ENCODE peak calls at places on chromosomes 6 and 20, in ten cellular contexts. Q, X, S, K, Z, U, G, J, D and E are unnamed samples.

GRCh38 chr20:2602046-2602735 is 50.2 kb upstream of the NOP56 start:
- DNase-seq in Q (peak), X (peak), S (no peak), K (no peak), Z (no peak), U (peak), G (no peak), J (no peak), D (no peak), E (no peak)

GRCh38 chr6:21392177-21392576 is 201.4 kb upstream of the SOX4 start:
- DNase-seq in Q (no peak), X (no peak), S (no peak), K (no peak), Z (no peak), U (no peak), G (no peak), J (no peak), D (no peak), E (no peak)

GRCh38 chr6:40371621-40372020 is 215.5 kb downstream of the LRFN2 start:
- DNase-seq in Q (no peak), X (no peak), S (no peak), K (no peak), Z (no peak), U (no peak), G (no peak), J (no peak), D (no peak), E (no peak)

GRCh38 chr6:132418566-132418965 is 17.3 kb upstream of the MOXD1 start:
- DNase-seq in Q (no peak), X (no peak), S (no peak), K (no peak), Z (no peak), U (no peak), G (no peak), J (no peak), D (no peak), E (no peak)

GRCh38 chr6:44606506-44606905 is 219.0 kb downstream of the CDC5L start:
- DNase-seq in Q (no peak), X (no peak), S (no peak), K (no peak), Z (no peak), U (no peak), G (no peak), J (no peak), D (no peak), E (no peak)

GRCh38 chr20:25309395-25310267 is 61.7 kb downstream of the PYGB start:
- DNase-seq in Q (peak), X (peak), S (no peak), K (peak), Z (no peak), U (peak), G (no peak), J (peak), D (no peak), E (no peak)

GRCh38 chr20:63700199-63701050 is 4.0 kb downstream of the TNFRSF6B start:
- DNase-seq in Q (no peak), X (no peak), S (peak), K (no peak), Z (no peak), U (no peak), G (peak), J (no peak), D (no peak), E (no peak)

GRCh38 chr6:149951626-149952025 is 9.8 kb downstream of the ULBP2 start:
- DNase-seq in Q (no peak), X (no peak), S (no peak), K (no peak), Z (no peak), U (no peak), G (no peak), J (no peak), D (no peak), E (no peak)

GRCh38 chr20:25437153-25437581 is 29.7 kb downstream of the GINS1 start:
- DNase-seq in Q (no peak), X (peak), S (no peak), K (no peak), Z (no peak), U (no peak), G (no peak), J (no peak), D (no peak), E (no peak)

GRCh38 chr20:37376791-37377190 is 30.9 kb downstream of the SRC start:
- DNase-seq in Q (no peak), X (no peak), S (no peak), K (no peak), Z (no peak), U (no peak), G (no peak), J (no peak), D (no peak), E (no peak)

GRCh38 chr6:80435457-80435856 is 329.0 kb downstream of the BCKDHB start:
- DNase-seq in Q (no peak), X (no peak), S (no peak), K (no peak), Z (no peak), U (no peak), G (no peak), J (no peak), D (no peak), E (no peak)

GRCh38 chr6:108806669-108807068 is 41.6 kb upstream of the ARMC2 start:
- DNase-seq in Q (no peak), X (no peak), S (no peak), K (no peak), Z (no peak), U (no peak), G (no peak), J (no peak), D (no peak), E (no peak)

GRCh38 chr6:57177545-57178225 is 5.6 kb downstream of the BAG2 start:
- DNase-seq in Q (no peak), X (peak), S (no peak), K (peak), Z (no peak), U (no peak), G (no peak), J (no peak), D (no peak), E (no peak)

GRCh38 chr6:36791085-36791484 is 48.2 kb downstream of the CPNE5 start:
- DNase-seq in Q (no peak), X (no peak), S (no peak), K (no peak), Z (no peak), U (no peak), G (no peak), J (no peak), D (no peak), E (no peak)

GRCh38 chr6:3376888-3377535 is 79.8 kb downstream of the SLC22A23 start:
- DNase-seq in Q (no peak), X (no peak), S (no peak), K (no peak), Z (no peak), U (no peak), G (no peak), J (no peak), D (no peak), E (no peak)

GRCh38 chr6:133214267-133214666 is 26.9 kb upstream of the EYA4 start:
- DNase-seq in Q (no peak), X (no peak), S (no peak), K (no peak), Z (no peak), U (no peak), G (no peak), J (no peak), D (no peak), E (no peak)

GRCh38 chr6:110415297-110415916 is at the start of gene DDO:
- DNase-seq in Q (peak), X (peak), S (no peak), K (peak), Z (no peak), U (peak), G (no peak), J (peak), D (peak), E (no peak)

GRCh38 chr6:42940493-42941045 is 11.3 kb downstream of the CNPY3 start:
- DNase-seq in Q (no peak), X (no peak), S (no peak), K (no peak), Z (no peak), U (no peak), G (no peak), J (no peak), D (no peak), E (no peak)

GRCh38 chr6:30979690-30980089 is 3.8 kb upstream of the MUC21 start:
- DNase-seq in Q (no peak), X (no peak), S (no peak), K (no peak), Z (no peak), U (no peak), G (no peak), J (no peak), D (no peak), E (no peak)

GRCh38 chr20:48538058-48538825 is 289.6 kb downstream of the PREX1 start:
- DNase-seq in Q (peak), X (peak), S (no peak), K (peak), Z (no peak), U (peak), G (no peak), J (peak), D (no peak), E (no peak)

GRCh38 chr20:62344782-62345181 is 22.3 kb downstream of the LAMA5 start:
- DNase-seq in Q (no peak), X (no peak), S (no peak), K (no peak), Z (no peak), U (peak), G (no peak), J (no peak), D (no peak), E (no peak)

GRCh38 chr6:31228484-31228883 is 43.4 kb downstream of the HLA-C start:
- DNase-seq in Q (no peak), X (no peak), S (no peak), K (no peak), Z (no peak), U (no peak), G (no peak), J (no peak), D (no peak), E (no peak)

GRCh38 chr20:41533537-41534136 is 84.5 kb downstream of the CHD6 start:
- DNase-seq in Q (no peak), X (no peak), S (no peak), K (peak), Z (peak), U (no peak), G (no peak), J (no peak), D (no peak), E (no peak)

GRCh38 chr6:14305629-14306028 is 188.1 kb downstream of the CD83 start:
- DNase-seq in Q (no peak), X (no peak), S (no peak), K (no peak), Z (no peak), U (no peak), G (no peak), J (no peak), D (no peak), E (no peak)

GRCh38 chr6:73157870-73158269 is 67.4 kb downstream of the KHDC1L start:
- DNase-seq in Q (no peak), X (no peak), S (no peak), K (no peak), Z (no peak), U (no peak), G (no peak), J (no peak), D (no peak), E (no peak)

GRCh38 chr6:148239215-148239614 is 103.4 kb upstream of the SASH1 start:
- DNase-seq in Q (no peak), X (no peak), S (no peak), K (no peak), Z (no peak), U (no peak), G (no peak), J (no peak), D (no peak), E (no peak)

GRCh38 chr6:20403080-20403765 is 1.5 kb downstream of the E2F3 start:
- DNase-seq in Q (peak), X (peak), S (peak), K (peak), Z (peak), U (peak), G (peak), J (peak), D (peak), E (peak)

GRCh38 chr6:33885121-33886057 is 81.6 kb upstream of the MLN start:
- DNase-seq in Q (no peak), X (peak), S (no peak), K (no peak), Z (no peak), U (peak), G (no peak), J (peak), D (no peak), E (no peak)

GRCh38 chr6:30942338-30943060 is 1.7 kb downstream of the MUCL3 start:
- DNase-seq in Q (peak), X (peak), S (peak), K (peak), Z (no peak), U (peak), G (peak), J (peak), D (no peak), E (no peak)

GRCh38 chr6:152094992-152095592 is 287.6 kb downstream of the ESR1 start:
- DNase-seq in Q (peak), X (peak), S (peak), K (peak), Z (no peak), U (peak), G (no peak), J (peak), D (no peak), E (no peak)

GRCh38 chr20:43409041-43409913 is 48.4 kb upstream of the SRSF6 start:
- DNase-seq in Q (peak), X (peak), S (peak), K (no peak), Z (peak), U (peak), G (peak), J (peak), D (no peak), E (no peak)

GRCh38 chr6:170265655-170266054 is 25.2 kb downstream of the DLL1 start:
- DNase-seq in Q (peak), X (no peak), S (no peak), K (peak), Z (peak), U (no peak), G (no peak), J (no peak), D (peak), E (no peak)

GRCh38 chr6:50699086-50699886 is 14.0 kb upstream of the TFAP2D start:
- DNase-seq in Q (no peak), X (no peak), S (no peak), K (no peak), Z (no peak), U (no peak), G (no peak), J (no peak), D (no peak), E (no peak)